ENCODE peak calls at places on chromosomes 2 and 18, in six cellular contexts. P is DMS79 treated with DMSO at 0.1 percent for 48 hours, X is Caco-2, J is GDM1, Y is left ventricle myocardium inferior, O is cardiac fibroblast. C is an unnamed sample.

GRCh38 chr2:22486343-22486742 is 898.6 kb upstream of the KLHL29 start:
- DNase-seq in P (no peak), Y (no peak), O (no peak), X (no peak), J (no peak), C (no peak)

GRCh38 chr2:45045706-45046105 is 36.5 kb upstream of the SIX2 start:
- DNase-seq in Y (no peak), P (no peak), J (no peak), X (no peak), O (no peak), C (no peak)

GRCh38 chr2:1708476-1709334 is 35.6 kb downstream of the PXDN start:
- DNase-seq in O (peak; percentile 31), J (no peak), X (no peak), Y (no peak), P (peak; percentile 26), C (no peak)

GRCh38 chr2:2520396-2520795 is 189.3 kb upstream of the MYT1L start:
- DNase-seq in X (no peak), Y (no peak), P (no peak), O (no peak), J (no peak), C (no peak)

GRCh38 chr18:79260023-79260422 is 135.7 kb upstream of the NFATC1 start:
- DNase-seq in P (no peak), O (no peak), X (no peak), J (no peak), Y (no peak), C (no peak)

GRCh38 chr18:31596081-31596872 is 4.6 kb downstream of the TTR start:
- DNase-seq in X (no peak), O (no peak), Y (no peak), P (no peak), J (no peak), C (no peak)

GRCh38 chr2:195562624-195563566 is 94.1 kb upstream of the SLC39A10 start:
- DNase-seq in O (peak; percentile 20), Y (no peak), X (no peak), P (no peak), J (no peak), C (no peak)

GRCh38 chr2:111135910-111136297 is 15.2 kb downstream of the BCL2L11 start:
- DNase-seq in Y (peak; percentile 36), X (peak; percentile 34), O (peak; percentile 90), P (no peak), J (peak; percentile 34), C (no peak)

GRCh38 chr2:203399031-203399430 is 70.8 kb downstream of the ABI2 start:
- DNase-seq in J (no peak), Y (no peak), X (no peak), O (no peak), P (no peak), C (no peak)

GRCh38 chr2:127145255-127145899 is 38.4 kb upstream of the BIN1 start:
- DNase-seq in Y (no peak), P (no peak), O (no peak), X (no peak), J (no peak), C (no peak)

GRCh38 chr2:43343573-43344304 is 117.3 kb upstream of the ZFP36L2 start:
- DNase-seq in P (no peak), Y (peak; percentile 71), J (no peak), X (no peak), O (peak; percentile 92), C (no peak)

GRCh38 chr2:16268301-16269000 is 328.1 kb downstream of the MYCN start:
- DNase-seq in Y (no peak), O (no peak), P (no peak), X (no peak), J (no peak), C (no peak)

GRCh38 chr2:19361325-19361990 is 3.0 kb upstream of the OSR1 start:
- DNase-seq in J (no peak), Y (peak; percentile 33), P (no peak), X (no peak), O (peak; percentile 44), C (no peak)

GRCh38 chr18:1691860-1692259 is 787.2 kb downstream of the ADCYAP1 start:
- DNase-seq in O (no peak), J (no peak), P (no peak), Y (no peak), X (no peak), C (no peak)

GRCh38 chr2:63058149-63058741 is 7.6 kb downstream of the OTX1 start:
- DNase-seq in O (no peak), X (no peak), P (no peak), J (no peak), Y (no peak), C (no peak)

GRCh38 chr2:191582355-191582754 is 95.6 kb upstream of the NABP1 start:
- DNase-seq in P (no peak), O (peak; percentile 68), J (no peak), X (peak; percentile 80), Y (no peak), C (no peak)

GRCh38 chr2:20167356-20167755 is 57.6 kb downstream of the SDC1 start:
- DNase-seq in Y (no peak), J (no peak), P (no peak), X (no peak), O (no peak), C (no peak)

GRCh38 chr18:48408727-48409590 is at the start of gene ZBTB7C:
- DNase-seq in O (peak; percentile 12), X (peak; percentile 18), J (no peak), Y (peak; percentile 39), P (peak; percentile 31), C (peak; percentile 46)

GRCh38 chr2:238421695-238422035 is 5.1 kb upstream of the ASB1 start:
- DNase-seq in J (no peak), P (no peak), Y (no peak), O (no peak), X (no peak), C (no peak)

GRCh38 chr18:21163647-21164625 is 52.3 kb upstream of the ROCK1 start:
- DNase-seq in J (peak; percentile 6), P (no peak), O (peak; percentile 76), Y (no peak), X (no peak), C (no peak)

GRCh38 chr2:126902152-126902835 is 3.6 kb downstream of the TEX51 start:
- DNase-seq in X (no peak), P (no peak), O (no peak), J (no peak), Y (no peak), C (no peak)

GRCh38 chr2:10169581-10169980 is 47.0 kb downstream of the RRM2 start:
- DNase-seq in J (no peak), O (peak; percentile 29), P (no peak), Y (no peak), X (no peak), C (no peak)

GRCh38 chr2:239593455-239593854 is 192.6 kb upstream of the HDAC4 start:
- DNase-seq in P (no peak), Y (no peak), J (no peak), X (no peak), O (no peak), C (no peak)

GRCh38 chr18:23106575-23106974 is 28.7 kb upstream of the CABLES1 start:
- DNase-seq in O (peak; percentile 67), P (no peak), J (no peak), Y (no peak), X (peak; percentile 65), C (peak; percentile 39)

GRCh38 chr2:24822049-24822706 is 29.0 kb downstream of the CENPO start:
- DNase-seq in O (no peak), P (no peak), J (no peak), X (no peak), Y (no peak), C (no peak)